ENCODE peak calls at places on chromosome 6, in seven cellular contexts. One of them, this sample, is unnamed.

GRCh38 chr6:3159805-3160781 is 2.7 kb upstream of the TUBB2A start:
- DNase-seq in A549: peak; percentile 64
- DNase-seq in OCI-LY7: peak; percentile 51
- DNase-seq in retinal pigment epithelial cell: no peak
- DNase-seq in WERI-Rb-1: no peak
- DNase-seq in IMR-90: no peak
- DNase-seq in left ventricle myocardium inferior: no peak
- DNase-seq in this sample: peak; percentile 78

GRCh38 chr6:41331401-41332150 is 3.8 kb upstream of the NCR2 start:
- DNase-seq in WERI-Rb-1: no peak
- DNase-seq in IMR-90: no peak
- DNase-seq in OCI-LY7: no peak
- DNase-seq in A549: no peak
- DNase-seq in left ventricle myocardium inferior: no peak
- DNase-seq in retinal pigment epithelial cell: no peak
- DNase-seq in this sample: no peak

GRCh38 chr6:37058084-37058586 is 52.7 kb downstream of the FGD2 start:
- DNase-seq in retinal pigment epithelial cell: no peak
- DNase-seq in WERI-Rb-1: no peak
- DNase-seq in left ventricle myocardium inferior: no peak
- DNase-seq in OCI-LY7: no peak
- DNase-seq in IMR-90: peak; percentile 76
- DNase-seq in A549: peak; percentile 58
- DNase-seq in this sample: peak; percentile 90

GRCh38 chr6:72649032-72649984 is 27.4 kb downstream of the KCNQ5 start:
- DNase-seq in OCI-LY7: no peak
- DNase-seq in retinal pigment epithelial cell: peak; percentile 34
- DNase-seq in left ventricle myocardium inferior: no peak
- DNase-seq in WERI-Rb-1: no peak
- DNase-seq in A549: peak; percentile 29
- DNase-seq in IMR-90: peak; percentile 83
- DNase-seq in this sample: peak; percentile 82

GRCh38 chr6:19803331-19804330 is 33.5 kb upstream of the ID4 start:
- DNase-seq in IMR-90: peak; percentile 19
- DNase-seq in left ventricle myocardium inferior: no peak
- DNase-seq in WERI-Rb-1: peak; percentile 28
- DNase-seq in retinal pigment epithelial cell: peak; percentile 78
- DNase-seq in OCI-LY7: peak; percentile 42
- DNase-seq in A549: no peak
- DNase-seq in this sample: no peak

GRCh38 chr6:109237082-109237985 is 142.0 kb downstream of the CEP57L1 start:
- DNase-seq in IMR-90: no peak
- DNase-seq in retinal pigment epithelial cell: no peak
- DNase-seq in A549: no peak
- DNase-seq in WERI-Rb-1: no peak
- DNase-seq in left ventricle myocardium inferior: no peak
- DNase-seq in OCI-LY7: no peak
- DNase-seq in this sample: peak; percentile 42

GRCh38 chr6:148313483-148313882 is 29.2 kb upstream of the SASH1 start:
- DNase-seq in retinal pigment epithelial cell: no peak
- DNase-seq in WERI-Rb-1: peak; percentile 75
- DNase-seq in A549: no peak
- DNase-seq in left ventricle myocardium inferior: no peak
- DNase-seq in OCI-LY7: no peak
- DNase-seq in IMR-90: no peak
- DNase-seq in this sample: no peak

GRCh38 chr6:62345446-62345845 is 59.4 kb upstream of the KHDRBS2 start:
- DNase-seq in WERI-Rb-1: no peak
- DNase-seq in OCI-LY7: no peak
- DNase-seq in A549: no peak
- DNase-seq in IMR-90: no peak
- DNase-seq in left ventricle myocardium inferior: no peak
- DNase-seq in retinal pigment epithelial cell: no peak
- DNase-seq in this sample: no peak

GRCh38 chr6:2491137-2491536 is 245.7 kb upstream of the GMDS start:
- DNase-seq in A549: no peak
- DNase-seq in IMR-90: no peak
- DNase-seq in left ventricle myocardium inferior: no peak
- DNase-seq in WERI-Rb-1: no peak
- DNase-seq in OCI-LY7: no peak
- DNase-seq in retinal pigment epithelial cell: no peak
- DNase-seq in this sample: no peak

GRCh38 chr6:36610576-36611336 is 16.6 kb downstream of the SRSF3 start:
- DNase-seq in left ventricle myocardium inferior: no peak
- DNase-seq in IMR-90: no peak
- DNase-seq in OCI-LY7: no peak
- DNase-seq in WERI-Rb-1: no peak
- DNase-seq in A549: no peak
- DNase-seq in retinal pigment epithelial cell: no peak
- DNase-seq in this sample: peak; percentile 30

GRCh38 chr6:15690451-15690961 is 27.7 kb upstream of the DTNBP1 start:
- DNase-seq in OCI-LY7: no peak
- DNase-seq in A549: no peak
- DNase-seq in WERI-Rb-1: no peak
- DNase-seq in IMR-90: no peak
- DNase-seq in left ventricle myocardium inferior: no peak
- DNase-seq in retinal pigment epithelial cell: no peak
- DNase-seq in this sample: no peak

DNA sequence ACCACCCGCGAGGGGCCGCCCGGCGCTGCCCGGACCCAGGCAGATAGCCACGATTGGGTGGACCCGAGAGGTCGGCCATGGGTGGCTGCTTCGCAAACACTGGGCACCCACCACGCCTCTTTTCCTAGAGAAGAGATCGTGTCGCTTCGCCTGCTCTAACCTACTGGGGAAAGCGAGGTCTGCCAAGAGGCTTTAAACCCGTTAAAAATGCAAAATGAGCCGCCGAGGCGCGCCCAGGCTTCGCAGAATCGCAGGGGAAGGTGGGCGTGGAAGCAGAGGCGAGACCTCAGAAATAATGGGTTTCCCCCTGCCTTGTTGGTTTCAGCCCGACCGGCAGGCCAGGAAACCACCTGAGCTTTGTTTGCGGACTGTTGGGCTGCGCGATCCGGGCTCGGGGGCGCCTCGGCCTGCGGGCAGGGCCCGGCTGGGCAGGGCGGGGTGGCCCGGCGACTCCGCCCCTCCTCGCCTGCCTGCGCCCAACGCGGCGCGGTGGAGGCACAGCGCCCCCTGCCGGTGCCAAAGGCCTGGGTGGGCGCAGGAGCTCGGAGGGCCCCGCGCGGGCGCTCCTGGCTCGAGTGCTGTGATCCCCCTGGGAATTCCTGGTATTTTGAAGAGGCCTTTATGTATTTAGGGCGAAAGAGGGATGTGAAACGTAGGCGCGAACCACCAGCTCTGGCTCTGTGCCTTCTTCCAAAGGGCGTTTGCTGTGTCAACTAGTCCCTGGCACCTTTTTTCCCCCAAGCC is 1.6 kb downstream of the MARCKS start:
- DNase-seq in A549: peak; percentile 84
- DNase-seq in left ventricle myocardium inferior: peak; percentile 86
- DNase-seq in IMR-90: peak; percentile 87
- DNase-seq in retinal pigment epithelial cell: peak; percentile 80
- DNase-seq in WERI-Rb-1: peak; percentile 85
- DNase-seq in OCI-LY7: peak; percentile 75
- DNase-seq in this sample: peak; percentile 93
- TF ChIP-seq CTCF in A549: peak; percentile 85
- TF ChIP-seq CTCF in left ventricle myocardium inferior: peak; percentile 98
- TF ChIP-seq CTCF in IMR-90: peak; percentile 96
- TF ChIP-seq CTCF in retinal pigment epithelial cell: peak; percentile 61
- TF ChIP-seq CTCF in WERI-Rb-1: peak; percentile 79
- TF ChIP-seq CTCF in OCI-LY7: peak; percentile 87
- TF ChIP-seq CTCF in this sample: peak; percentile 54

GRCh38 chr6:168200571-168201134 is 118.9 kb downstream of the DACT2 start:
- DNase-seq in IMR-90: no peak
- DNase-seq in A549: no peak
- DNase-seq in retinal pigment epithelial cell: no peak
- DNase-seq in OCI-LY7: no peak
- DNase-seq in WERI-Rb-1: no peak
- DNase-seq in left ventricle myocardium inferior: no peak
- DNase-seq in this sample: no peak

GRCh38 chr6:168197636-168198301 is 118.8 kb upstream of the FRMD1 start:
- DNase-seq in A549: no peak
- DNase-seq in OCI-LY7: no peak
- DNase-seq in WERI-Rb-1: no peak
- DNase-seq in retinal pigment epithelial cell: no peak
- DNase-seq in left ventricle myocardium inferior: no peak
- DNase-seq in IMR-90: no peak
- DNase-seq in this sample: no peak

GRCh38 chr6:168198302-168199180 is 119.5 kb upstream of the FRMD1 start:
- DNase-seq in OCI-LY7: no peak
- DNase-seq in IMR-90: no peak
- DNase-seq in WERI-Rb-1: no peak
- DNase-seq in retinal pigment epithelial cell: no peak
- DNase-seq in A549: no peak
- DNase-seq in left ventricle myocardium inferior: no peak
- DNase-seq in this sample: no peak

GRCh38 chr6:168201799-168202198 is 117.8 kb downstream of the DACT2 start:
- DNase-seq in WERI-Rb-1: no peak
- DNase-seq in A549: no peak
- DNase-seq in IMR-90: no peak
- DNase-seq in retinal pigment epithelial cell: no peak
- DNase-seq in OCI-LY7: no peak
- DNase-seq in left ventricle myocardium inferior: no peak
- DNase-seq in this sample: no peak

GRCh38 chr6:168201383-168201782 is 118.2 kb downstream of the DACT2 start:
- DNase-seq in IMR-90: no peak
- DNase-seq in retinal pigment epithelial cell: no peak
- DNase-seq in left ventricle myocardium inferior: no peak
- DNase-seq in WERI-Rb-1: peak; percentile 53
- DNase-seq in A549: peak; percentile 37
- DNase-seq in OCI-LY7: no peak
- DNase-seq in this sample: no peak
- TF ChIP-seq CTCF in IMR-90: no peak
- TF ChIP-seq CTCF in retinal pigment epithelial cell: no peak
- TF ChIP-seq CTCF in left ventricle myocardium inferior: peak; percentile 19
- TF ChIP-seq CTCF in WERI-Rb-1: peak; percentile 80
- TF ChIP-seq CTCF in A549: peak; percentile 43
- TF ChIP-seq CTCF in OCI-LY7: no peak
- TF ChIP-seq CTCF in this sample: no peak

GRCh38 chr6:29510746-29511300 is 23.1 kb upstream of the MAS1L start:
- DNase-seq in OCI-LY7: no peak
- DNase-seq in left ventricle myocardium inferior: no peak
- DNase-seq in WERI-Rb-1: peak; percentile 4
- DNase-seq in A549: no peak
- DNase-seq in IMR-90: no peak
- DNase-seq in retinal pigment epithelial cell: no peak
- DNase-seq in this sample: no peak

GRCh38 chr6:29507319-29507718 is 19.6 kb upstream of the MAS1L start:
- DNase-seq in OCI-LY7: no peak
- DNase-seq in A549: no peak
- DNase-seq in WERI-Rb-1: no peak
- DNase-seq in IMR-90: no peak
- DNase-seq in retinal pigment epithelial cell: no peak
- DNase-seq in left ventricle myocardium inferior: no peak
- DNase-seq in this sample: no peak

GRCh38 chr6:29509239-29509638 is 21.5 kb upstream of the MAS1L start:
- DNase-seq in IMR-90: no peak
- DNase-seq in WERI-Rb-1: peak; percentile 5
- DNase-seq in A549: no peak
- DNase-seq in retinal pigment epithelial cell: no peak
- DNase-seq in left ventricle myocardium inferior: no peak
- DNase-seq in OCI-LY7: no peak
- DNase-seq in this sample: no peak

GRCh38 chr6:29509711-29510110 is 22.0 kb upstream of the MAS1L start:
- DNase-seq in A549: no peak
- DNase-seq in left ventricle myocardium inferior: no peak
- DNase-seq in WERI-Rb-1: peak; percentile 3
- DNase-seq in IMR-90: no peak
- DNase-seq in retinal pigment epithelial cell: no peak
- DNase-seq in OCI-LY7: no peak
- DNase-seq in this sample: no peak

DNA sequence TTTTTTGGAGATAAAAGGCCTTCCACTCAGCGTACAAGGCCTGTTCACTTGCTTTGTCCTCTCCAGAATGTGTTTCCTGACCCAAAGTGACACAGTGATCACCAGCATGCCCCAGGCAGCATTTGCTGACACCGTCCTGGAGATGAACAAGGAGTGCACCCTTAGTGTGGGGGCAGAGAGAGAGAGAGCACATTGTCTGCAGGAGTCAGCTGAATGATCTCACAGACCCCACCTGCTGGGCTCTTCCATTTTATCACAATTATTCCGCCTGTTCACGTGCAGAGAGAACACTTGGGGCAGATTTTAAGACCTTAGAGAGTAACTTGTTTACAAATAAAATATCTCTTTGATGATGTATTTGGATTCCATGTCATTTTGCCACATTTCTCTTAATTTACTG is 22.4 kb upstream of the MAS1L start:
- DNase-seq in A549: no peak
- DNase-seq in IMR-90: no peak
- DNase-seq in WERI-Rb-1: peak; percentile 64
- DNase-seq in left ventricle myocardium inferior: no peak
- DNase-seq in OCI-LY7: peak; percentile 32
- DNase-seq in retinal pigment epithelial cell: no peak
- DNase-seq in this sample: no peak
- TF ChIP-seq CTCF in A549: no peak
- TF ChIP-seq CTCF in IMR-90: no peak
- TF ChIP-seq CTCF in WERI-Rb-1: peak; percentile 67
- TF ChIP-seq CTCF in left ventricle myocardium inferior: no peak
- TF ChIP-seq CTCF in OCI-LY7: peak; percentile 54
- TF ChIP-seq CTCF in retinal pigment epithelial cell: no peak
- TF ChIP-seq CTCF in this sample: no peak

GRCh38 chr6:81999270-81999669 is 246.8 kb upstream of the TENT5A start:
- DNase-seq in A549: no peak
- DNase-seq in retinal pigment epithelial cell: peak; percentile 78
- DNase-seq in WERI-Rb-1: peak; percentile 10
- DNase-seq in OCI-LY7: no peak
- DNase-seq in IMR-90: no peak
- DNase-seq in left ventricle myocardium inferior: no peak
- DNase-seq in this sample: no peak

GRCh38 chr6:81995548-81996289 is 243.2 kb upstream of the TENT5A start:
- DNase-seq in A549: no peak
- DNase-seq in WERI-Rb-1: no peak
- DNase-seq in retinal pigment epithelial cell: peak; percentile 78
- DNase-seq in IMR-90: peak; percentile 48
- DNase-seq in left ventricle myocardium inferior: no peak
- DNase-seq in OCI-LY7: no peak
- DNase-seq in this sample: peak; percentile 79

GRCh38 chr6:81997091-81997926 is 244.8 kb upstream of the TENT5A start:
- DNase-seq in IMR-90: peak; percentile 88
- DNase-seq in A549: no peak
- DNase-seq in retinal pigment epithelial cell: no peak
- DNase-seq in left ventricle myocardium inferior: no peak
- DNase-seq in WERI-Rb-1: no peak
- DNase-seq in OCI-LY7: no peak
- DNase-seq in this sample: peak; percentile 87

GRCh38 chr6:81998432-81998831 is 246.0 kb upstream of the TENT5A start:
- DNase-seq in IMR-90: peak; percentile 84
- DNase-seq in left ventricle myocardium inferior: no peak
- DNase-seq in A549: no peak
- DNase-seq in WERI-Rb-1: no peak
- DNase-seq in retinal pigment epithelial cell: no peak
- DNase-seq in OCI-LY7: no peak
- DNase-seq in this sample: no peak

DNA sequence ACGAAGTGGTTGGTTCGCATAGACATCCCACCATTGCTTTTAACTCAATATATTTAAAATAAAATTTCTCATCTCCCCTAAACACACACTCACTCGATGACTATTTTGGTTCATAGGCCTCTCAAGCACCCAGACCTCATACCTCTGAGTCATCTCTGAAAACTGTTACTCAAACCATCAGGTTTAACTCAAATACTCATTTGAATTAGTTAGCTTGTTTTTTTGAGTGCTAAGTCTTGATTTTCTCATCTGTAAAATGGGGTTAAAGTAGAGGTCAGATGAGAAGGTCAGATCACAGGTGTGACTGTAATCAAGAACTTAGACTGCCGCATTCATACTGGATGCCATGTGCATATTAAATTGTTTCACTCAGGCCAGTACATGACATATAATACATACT is 243.9 kb upstream of the TENT5A start:
- DNase-seq in A549: no peak
- DNase-seq in IMR-90: peak; percentile 85
- DNase-seq in retinal pigment epithelial cell: no peak
- DNase-seq in WERI-Rb-1: no peak
- DNase-seq in OCI-LY7: no peak
- DNase-seq in left ventricle myocardium inferior: no peak
- DNase-seq in this sample: peak; percentile 80
- TF ChIP-seq CTCF in A549: no peak
- TF ChIP-seq CTCF in IMR-90: no peak
- TF ChIP-seq CTCF in retinal pigment epithelial cell: no peak
- TF ChIP-seq CTCF in WERI-Rb-1: no peak
- TF ChIP-seq CTCF in OCI-LY7: no peak
- TF ChIP-seq CTCF in left ventricle myocardium inferior: no peak
- TF ChIP-seq CTCF in this sample: no peak